ENCODE peak calls at places on chromosomes 12 and 14, in four cellular contexts. One of them, this sample, is unnamed.

GRCh38 chr12:4763549-4763948 is 43.3 kb downstream of the GALNT8 start:
- DNase-seq in CD4-positive, alpha-beta T cell: no peak
- DNase-seq in GM18507: no peak
- DNase-seq in amniotic stem cell: no peak
- DNase-seq in this sample: peak

GRCh38 chr14:99604766-99605298 is 825 bp upstream of the CCDC85C start:
- DNase-seq in amniotic stem cell: no peak
- DNase-seq in GM18507: no peak
- DNase-seq in CD4-positive, alpha-beta T cell: no peak
- DNase-seq in this sample: no peak

GRCh38 chr12:121789233-121789781 is 4.2 kb downstream of the RHOF start:
- DNase-seq in amniotic stem cell: no peak
- DNase-seq in GM18507: no peak
- DNase-seq in CD4-positive, alpha-beta T cell: no peak
- DNase-seq in this sample: no peak

GRCh38 chr12:27812502-27812901 is 32.5 kb upstream of the MANSC4 start:
- DNase-seq in CD4-positive, alpha-beta T cell: no peak
- DNase-seq in GM18507: no peak
- DNase-seq in amniotic stem cell: no peak
- DNase-seq in this sample: no peak

GRCh38 chr14:59727073-59727661 is 143.4 kb downstream of the RTN1 start:
- DNase-seq in amniotic stem cell: no peak
- DNase-seq in GM18507: no peak
- DNase-seq in CD4-positive, alpha-beta T cell: no peak
- DNase-seq in this sample: no peak

GRCh38 chr14:33359288-33359881 is 420.7 kb downstream of the NPAS3 start:
- DNase-seq in GM18507: no peak
- DNase-seq in CD4-positive, alpha-beta T cell: no peak
- DNase-seq in amniotic stem cell: no peak
- DNase-seq in this sample: no peak

GRCh38 chr14:46399049-46399448 is 252.5 kb downstream of the RPL10L start:
- DNase-seq in amniotic stem cell: no peak
- DNase-seq in GM18507: no peak
- DNase-seq in CD4-positive, alpha-beta T cell: no peak
- DNase-seq in this sample: no peak

GRCh38 chr12:66934289-66934688 is 255.4 kb upstream of the GRIP1 start:
- DNase-seq in CD4-positive, alpha-beta T cell: no peak
- DNase-seq in amniotic stem cell: no peak
- DNase-seq in GM18507: no peak
- DNase-seq in this sample: no peak

GRCh38 chr12:50156641-50157040 is 10.5 kb downstream of the CERS5 start:
- DNase-seq in amniotic stem cell: no peak
- DNase-seq in CD4-positive, alpha-beta T cell: no peak
- DNase-seq in GM18507: no peak
- DNase-seq in this sample: no peak

GRCh38 chr14:93023039-93023438 is 92.7 kb downstream of the ITPK1 start:
- DNase-seq in amniotic stem cell: no peak
- DNase-seq in GM18507: no peak
- DNase-seq in CD4-positive, alpha-beta T cell: no peak
- DNase-seq in this sample: no peak

GRCh38 chr14:95507701-95508103 is 8.7 kb downstream of the SYNE3 start:
- DNase-seq in GM18507: no peak
- DNase-seq in amniotic stem cell: no peak
- DNase-seq in CD4-positive, alpha-beta T cell: no peak
- DNase-seq in this sample: no peak

GRCh38 chr12:1533205-1533601 is 61.2 kb downstream of the FBXL14 start:
- DNase-seq in CD4-positive, alpha-beta T cell: no peak
- DNase-seq in GM18507: no peak
- DNase-seq in amniotic stem cell: no peak
- DNase-seq in this sample: no peak

GRCh38 chr12:69337325-69337724 is 10.9 kb upstream of the LYZ start:
- DNase-seq in CD4-positive, alpha-beta T cell: no peak
- DNase-seq in GM18507: no peak
- DNase-seq in amniotic stem cell: no peak
- DNase-seq in this sample: no peak

GRCh38 chr12:121061831-121062230 is 22.8 kb upstream of the OASL start:
- DNase-seq in CD4-positive, alpha-beta T cell: no peak
- DNase-seq in amniotic stem cell: no peak
- DNase-seq in GM18507: no peak
- DNase-seq in this sample: no peak

GRCh38 chr14:105925615-105926414 is 399.4 kb downstream of the TMEM121 start:
- DNase-seq in amniotic stem cell: no peak
- DNase-seq in GM18507: no peak
- DNase-seq in CD4-positive, alpha-beta T cell: no peak
- DNase-seq in this sample: no peak

GRCh38 chr14:23483216-23483854 is 13.8 kb downstream of the NGDN start:
- DNase-seq in GM18507: no peak
- DNase-seq in amniotic stem cell: no peak
- DNase-seq in CD4-positive, alpha-beta T cell: no peak
- DNase-seq in this sample: peak